ENCODE peak calls at places on chromosomes 4 and X, in ten cellular contexts. M is activated naive CD4-positive, alpha-beta T cell; O is left lung; L is NCI-H2029 treated with DMSO at 0.1 percent for 48 hours; I is H9; X is Caco-2; S is HFFc6; E is GM04504; W is HEK293T; G is stimulated activated CD8-positive, alpha-beta memory T cell treated with anti-CD3 and anti-CD28 coated beads, Interleukin-4, amount 100 ng/mL, for 1 hour. Y is an unnamed sample.

GRCh38 chr4:138875886-138876608 is 139.5 kb upstream of the NOCT start:
- DNase-seq in M (no peak), O (no peak), L (no peak), I (no peak), X (peak; percentile 41), S (peak; percentile 73), E (peak; percentile 83), W (no peak), G (no peak), Y (no peak)

GRCh38 chr4:8081171-8081570 is 77.4 kb downstream of the ABLIM2 start:
- DNase-seq in M (no peak), O (peak; percentile 62), L (no peak), I (no peak), X (no peak), S (no peak), E (no peak), W (no peak), G (no peak), Y (no peak)

GRCh38 chr4:189185810-189186432 is 754.8 kb upstream of the FRG1 start:
- DNase-seq in M (no peak), O (no peak), L (no peak), I (peak; percentile 87), X (no peak), S (no peak), E (no peak), W (no peak), G (no peak), Y (peak; percentile 95)

GRCh38 chr4:142372570-142373300 is 473.4 kb downstream of the INPP4B start:
- DNase-seq in M (no peak), O (no peak), L (no peak), I (no peak), X (no peak), S (peak; percentile 35), E (no peak), W (no peak), G (no peak), Y (no peak)

GRCh38 chr4:19319607-19320006 is 932.1 kb upstream of the SLIT2 start:
- DNase-seq in M (no peak), O (no peak), L (peak; percentile 10), I (no peak), X (no peak), S (no peak), E (no peak), W (no peak), G (no peak), Y (no peak)

GRCh38 chrX:65871671-65872311 is 168.1 kb downstream of the VSIG4 start:
- DNase-seq in M (no peak), O (no peak), L (no peak), I (peak; percentile 62), X (peak; percentile 31), S (no peak), E (no peak), W (no peak), G (no peak), Y (peak; percentile 25)

GRCh38 chrX:151151668-151152267 is 24.6 kb upstream of the GPR50 start:
- DNase-seq in M (no peak), O (no peak), L (peak; percentile 55), I (peak; percentile 35), X (no peak), S (peak; percentile 17), E (peak; percentile 19), W (peak; percentile 66), G (no peak), Y (no peak)

GRCh38 chr4:152784490-152785195 is 4.9 kb downstream of the ARFIP1 start:
- DNase-seq in M (no peak), O (no peak), L (no peak), I (no peak), X (no peak), S (peak; percentile 71), E (peak; percentile 68), W (peak; percentile 69), G (no peak), Y (no peak)

GRCh38 chrX:9598344-9598743 is 133.5 kb downstream of the TBL1X start:
- DNase-seq in M (no peak), O (no peak), L (no peak), I (no peak), X (no peak), S (no peak), E (no peak), W (no peak), G (no peak), Y (no peak)

GRCh38 chr4:38663021-38663800 is 788 bp upstream of the KLF3 start:
- DNase-seq in M (peak; percentile 68), O (no peak), L (no peak), I (peak; percentile 45), X (no peak), S (no peak), E (no peak), W (peak; percentile 56), G (no peak), Y (no peak)

GRCh38 chrX:88135735-88136134 is 611.3 kb upstream of the CPXCR1 start:
- DNase-seq in M (no peak), O (no peak), L (no peak), I (no peak), X (no peak), S (no peak), E (no peak), W (no peak), G (no peak), Y (no peak)

GRCh38 chrX:77788050-77788449 is 2.0 kb upstream of the ATRX start:
- DNase-seq in M (no peak), O (no peak), L (no peak), I (no peak), X (peak; percentile 49), S (peak; percentile 69), E (peak; percentile 31), W (no peak), G (no peak), Y (peak; percentile 33)

GRCh38 chr4:136731025-136731424 is 801.3 kb downstream of the PCDH18 start:
- DNase-seq in M (no peak), O (no peak), L (no peak), I (no peak), X (no peak), S (no peak), E (no peak), W (no peak), G (no peak), Y (no peak)

GRCh38 chr4:176223561-176223960 is 28.2 kb upstream of the SPATA4 start:
- DNase-seq in M (no peak), O (no peak), L (no peak), I (no peak), X (no peak), S (no peak), E (no peak), W (no peak), G (no peak), Y (no peak)

GRCh38 chr4:122152699-122153328 is 683 bp downstream of the BLTP1 start:
- DNase-seq in M (peak; percentile 11), O (peak; percentile 83), L (no peak), I (peak; percentile 63), X (peak; percentile 50), S (peak; percentile 18), E (no peak), W (peak; percentile 60), G (no peak), Y (no peak)

GRCh38 chr4:142267101-142267500 is 579.0 kb downstream of the INPP4B start:
- DNase-seq in M (no peak), O (no peak), L (no peak), I (no peak), X (no peak), S (no peak), E (no peak), W (no peak), G (no peak), Y (no peak)

GRCh38 chrX:48487362-48487785 is 11.4 kb downstream of the FTSJ1 start:
- DNase-seq in M (no peak), O (no peak), L (no peak), I (no peak), X (peak; percentile 57), S (peak; percentile 95), E (peak; percentile 91), W (no peak), G (no peak), Y (no peak)

GRCh38 chr4:4227510-4228355 is 1.0 kb upstream of the OTOP1 start:
- DNase-seq in M (no peak), O (no peak), L (no peak), I (peak; percentile 34), X (no peak), S (no peak), E (no peak), W (no peak), G (no peak), Y (no peak)

GRCh38 chr4:100823066-100823992 is 305.5 kb upstream of the EMCN start:
- DNase-seq in M (no peak), O (no peak), L (peak; percentile 49), I (no peak), X (no peak), S (peak; percentile 28), E (no peak), W (no peak), G (no peak), Y (no peak)

GRCh38 chr4:154124539-154125255 is 335.8 kb upstream of the SFRP2 start:
- DNase-seq in M (no peak), O (no peak), L (no peak), I (no peak), X (no peak), S (peak; percentile 78), E (peak; percentile 86), W (no peak), G (no peak), Y (no peak)

Y was measured in iPS DF 19.7.